ENCODE peak calls at places on chromosomes 7 and 10, in seven cellular contexts. K, T, M, J, L, W and F are unnamed samples.

GRCh38 chr7:87225696-87226095 is 6.2 kb upstream of the TMEM243 start:
- DNase-seq in K (no peak), T (peak; percentile 45), M (no peak), J (no peak), L (no peak), W (peak; percentile 24), F (no peak)

GRCh38 chr10:13120786-13121499 is 21.0 kb downstream of the OPTN start:
- DNase-seq in K (no peak), T (no peak), M (no peak), J (no peak), L (no peak), W (no peak), F (no peak)

GRCh38 chr10:99976886-99977391 is 32.8 kb downstream of the DNMBP start:
- DNase-seq in K (no peak), T (peak; percentile 99), M (no peak), J (peak; percentile 78), L (no peak), W (peak; percentile 4), F (no peak)

GRCh38 chr10:77865585-77866324 is 60.8 kb downstream of the DLG5 start:
- DNase-seq in K (no peak), T (no peak), M (no peak), J (no peak), L (no peak), W (no peak), F (no peak)

GRCh38 chr10:79275431-79275851 is 71.8 kb upstream of the PPIF start:
- DNase-seq in K (no peak), T (peak; percentile 23), M (no peak), J (no peak), L (no peak), W (no peak), F (no peak)

GRCh38 chr7:1244701-1245526 is 12.2 kb downstream of the UNCX start:
- DNase-seq in K (no peak), T (no peak), M (no peak), J (no peak), L (no peak), W (no peak), F (no peak)

GRCh38 chr10:36493511-36493880 is 631.9 kb upstream of the ANKRD30A start:
- DNase-seq in K (no peak), T (peak; percentile 50), M (no peak), J (no peak), L (no peak), W (no peak), F (no peak)

GRCh38 chr10:29651767-29652166 is 17.0 kb upstream of the SVIL start:
- DNase-seq in K (no peak), T (no peak), M (no peak), J (no peak), L (no peak), W (no peak), F (no peak)

GRCh38 chr7:140062528-140063299 is at the start of gene PARP12:
- DNase-seq in K (peak; percentile 87), T (peak; percentile 64), M (peak; percentile 95), J (peak; percentile 54), L (peak; percentile 63), W (peak; percentile 92), F (peak; percentile 62)

GRCh38 chr7:84412161-84412969 is 217.8 kb upstream of the SEMA3A start:
- DNase-seq in K (no peak), T (peak; percentile 97), M (no peak), J (peak; percentile 93), L (peak; percentile 63), W (peak; percentile 9), F (no peak)

GRCh38 chr10:114403545-114404161 is 649 bp downstream of the AFAP1L2 start:
- DNase-seq in K (no peak), T (no peak), M (peak; percentile 57), J (no peak), L (no peak), W (no peak), F (no peak)

GRCh38 chr10:97886264-97886663 is 36.6 kb downstream of the GOLGA7B start:
- DNase-seq in K (no peak), T (no peak), M (no peak), J (no peak), L (no peak), W (no peak), F (no peak)

GRCh38 chr10:29142516-29143314 is 146.2 kb upstream of the LYZL1 start:
- DNase-seq in K (no peak), T (no peak), M (no peak), J (no peak), L (no peak), W (peak; percentile 16), F (peak; percentile 42)

GRCh38 chr10:84173543-84173942 is at the start of gene GPR15LG:
- DNase-seq in K (no peak), T (no peak), M (peak; percentile 19), J (no peak), L (no peak), W (no peak), F (no peak)

GRCh38 chr10:42932735-42933453 is 144.0 kb upstream of the RET start:
- DNase-seq in K (peak; percentile 70), T (no peak), M (no peak), J (no peak), L (no peak), W (no peak), F (no peak)

GRCh38 chr10:126001579-126001978 is 105.2 kb downstream of the FANK1 start:
- DNase-seq in K (no peak), T (no peak), M (no peak), J (no peak), L (no peak), W (no peak), F (no peak)

GRCh38 chr10:2992401-2993198 is 74.7 kb upstream of the PFKP start:
- DNase-seq in K (no peak), T (peak; percentile 66), M (no peak), J (no peak), L (no peak), W (no peak), F (no peak)
- TF ChIP-seq CTCF in K (no peak), T (peak; percentile 28), M (no peak), J (peak; percentile 36), L (no peak), W (no peak), F (no peak)

GRCh38 chr7:24403557-24403956 is 119.6 kb downstream of the NPY start:
- DNase-seq in K (no peak), T (no peak), M (no peak), J (no peak), L (no peak), W (no peak), F (no peak)

GRCh38 chr7:24402655-24403054 is 118.7 kb downstream of the NPY start:
- DNase-seq in K (no peak), T (no peak), M (no peak), J (no peak), L (no peak), W (no peak), F (no peak)

GRCh38 chr7:24405002-24405401 is 121.0 kb downstream of the NPY start:
- DNase-seq in K (no peak), T (no peak), M (no peak), J (no peak), L (no peak), W (no peak), F (no peak)

GRCh38 chr7:24404315-24404714 is 120.3 kb downstream of the NPY start:
- DNase-seq in K (no peak), T (no peak), M (no peak), J (no peak), L (no peak), W (no peak), F (no peak)

DNA sequence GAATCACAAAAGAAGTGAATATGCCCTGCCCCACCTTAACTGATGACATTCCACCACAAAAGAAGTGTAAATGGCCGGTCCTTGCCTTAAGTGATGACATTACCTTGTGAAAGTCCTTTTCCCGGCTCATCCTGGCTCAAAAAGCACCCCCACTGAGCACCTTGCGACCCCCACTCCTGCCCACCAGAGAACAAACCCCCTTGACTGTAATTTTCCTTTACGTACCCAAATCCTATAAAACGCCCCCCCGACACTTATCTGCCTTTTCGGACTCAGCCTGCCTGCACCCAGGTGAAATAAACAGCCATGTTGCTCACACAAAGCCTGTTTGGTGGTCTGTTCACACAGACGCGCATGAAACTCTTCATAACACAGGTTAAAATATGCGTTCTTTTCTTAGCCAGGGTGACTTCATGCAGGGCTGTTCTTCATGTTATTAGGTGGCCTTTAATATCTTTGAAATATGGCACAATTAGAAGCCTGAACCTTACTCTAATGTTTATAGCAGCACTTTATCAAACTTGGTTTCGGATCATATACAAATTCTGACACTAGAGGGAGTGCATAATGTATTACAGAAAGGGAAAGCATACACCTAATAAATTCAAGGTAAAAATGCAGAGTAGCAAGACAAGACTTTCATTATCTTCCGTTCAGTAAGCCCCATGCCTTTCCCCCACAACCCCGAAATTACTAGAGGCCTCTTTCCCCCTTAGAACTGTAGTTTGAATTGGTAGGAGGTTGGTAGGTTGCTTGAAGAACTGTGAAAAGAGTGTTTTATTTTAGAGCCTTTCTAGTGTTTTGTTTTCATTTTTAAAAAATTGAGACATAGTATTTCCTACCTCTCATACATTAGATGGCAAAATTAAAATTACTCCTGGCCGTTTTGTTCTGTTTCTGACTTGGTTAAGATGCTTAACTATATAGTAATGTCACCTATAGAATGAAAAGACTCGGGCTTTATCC is 117.9 kb downstream of the NPY start:
- DNase-seq in K (no peak), T (peak; percentile 12), M (peak; percentile 36), J (no peak), L (no peak), W (no peak), F (no peak)
- TF ChIP-seq CTCF in K (peak; percentile 41), T (peak; percentile 47), M (no peak), J (peak; percentile 57), L (no peak), W (peak; percentile 55), F (peak; percentile 37)

GRCh38 chr7:134554417-134554966 is 5.6 kb downstream of the AKR1B15 start:
- DNase-seq in K (no peak), T (no peak), M (no peak), J (no peak), L (no peak), W (no peak), F (no peak)

GRCh38 chr7:134553976-134554375 is 5.1 kb downstream of the AKR1B15 start:
- DNase-seq in K (no peak), T (no peak), M (peak; percentile 10), J (no peak), L (no peak), W (no peak), F (no peak)

GRCh38 chr7:134548877-134549276 is at the start of gene AKR1B15:
- DNase-seq in K (no peak), T (no peak), M (peak; percentile 72), J (no peak), L (no peak), W (no peak), F (no peak)

GRCh38 chr7:134549366-134549765 is 456 bp downstream of the AKR1B15 start:
- DNase-seq in K (no peak), T (no peak), M (no peak), J (no peak), L (no peak), W (no peak), F (no peak)

DNA sequence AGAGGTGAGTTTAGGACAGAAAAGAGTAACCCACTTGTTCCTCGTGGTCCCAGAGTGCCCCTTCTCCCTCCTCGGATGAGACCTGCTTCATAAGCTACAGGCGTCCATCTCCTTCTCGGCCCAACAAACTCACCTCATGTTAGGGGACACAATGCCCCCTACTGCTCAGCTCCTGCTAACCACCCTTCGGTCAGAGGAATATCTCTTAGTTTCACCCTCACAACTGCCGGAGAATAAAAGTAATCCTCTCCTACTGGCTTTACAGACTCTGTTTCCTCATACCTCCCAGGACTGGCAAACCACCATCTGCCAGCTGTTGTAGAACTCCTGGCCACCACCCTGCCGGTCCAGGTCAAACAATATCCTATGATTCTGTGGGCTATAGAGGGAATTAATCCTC is 3.2 kb downstream of the AKR1B15 start:
- DNase-seq in K (no peak), T (no peak), M (no peak), J (no peak), L (no peak), W (peak; percentile 37), F (no peak)
- TF ChIP-seq CTCF in K (no peak), T (no peak), M (no peak), J (peak; percentile 52), L (no peak), W (no peak), F (no peak)

GRCh38 chr10:18571780-18572179 is 79.6 kb downstream of the NSUN6 start:
- DNase-seq in K (no peak), T (no peak), M (no peak), J (no peak), L (no peak), W (no peak), F (no peak)
- TF ChIP-seq CTCF in K (no peak), T (no peak), M (no peak), J (no peak), L (no peak), W (no peak), F (no peak)